ENCODE peak calls at places on chromosome 12, in ten cellular contexts. D, M, L, K, C, X, Z, T, N and Q are unnamed samples.

GRCh38 chr12:57624441-57625220 is 8.4 kb downstream of the B4GALNT1 start:
- DNase-seq in M (no peak), K (no peak), D (no peak), X (no peak), Z (no peak), T (no peak), L (no peak), C (no peak), N (no peak), Q (no peak)

GRCh38 chr12:50325890-50326391 is 42.6 kb upstream of the LIMA1 start:
- DNase-seq in L (no peak), Z (no peak), K (no peak), X (no peak), T (no peak), C (no peak), N (no peak), D (no peak), M (no peak), Q (peak; percentile 23)

GRCh38 chr12:77968571-77968970 is 137.9 kb downstream of the NAV3 start:
- DNase-seq in L (no peak), D (no peak), M (no peak), K (no peak), Z (no peak), T (no peak), C (no peak), N (no peak), X (no peak), Q (no peak)

GRCh38 chr12:61487728-61488127 is 772.5 kb upstream of the USP15 start:
- DNase-seq in T (no peak), X (no peak), N (no peak), L (no peak), K (no peak), D (no peak), Z (peak; percentile 19), C (no peak), M (peak; percentile 11), Q (no peak)

GRCh38 chr12:25388216-25388615 is 137.5 kb upstream of the KRAS start:
- DNase-seq in C (peak; percentile 68), M (no peak), X (peak; percentile 21), T (peak; percentile 25), D (no peak), Z (no peak), N (no peak), K (no peak), L (peak; percentile 70), Q (no peak)

GRCh38 chr12:30969606-30970395 is 43.3 kb downstream of the TSPAN11 start:
- DNase-seq in Z (no peak), M (no peak), T (no peak), C (no peak), K (no peak), N (no peak), L (no peak), X (no peak), D (no peak), Q (no peak)

GRCh38 chr12:3967556-3968160 is 94.5 kb upstream of the PARP11 start:
- DNase-seq in L (no peak), K (no peak), T (no peak), D (no peak), Z (peak; percentile 68), N (no peak), M (peak; percentile 89), C (no peak), X (no peak), Q (no peak)

GRCh38 chr12:81022531-81022930 is 55.3 kb upstream of the ACSS3 start:
- DNase-seq in L (peak; percentile 18), C (peak; percentile 11), N (no peak), X (peak; percentile 25), D (no peak), M (no peak), K (no peak), T (no peak), Z (no peak), Q (no peak)

GRCh38 chr12:526089-526488 is 66.3 kb downstream of the B4GALNT3 start:
- DNase-seq in Z (no peak), K (no peak), T (no peak), D (no peak), L (no peak), X (no peak), C (no peak), M (no peak), N (no peak), Q (no peak)

GRCh38 chr12:125902991-125903390 is 837.8 kb downstream of the AACS start:
- DNase-seq in Z (no peak), N (no peak), L (no peak), C (no peak), K (no peak), D (no peak), M (no peak), X (no peak), T (no peak), Q (no peak)

GRCh38 chr12:107296681-107297086 is 203.3 kb upstream of the CRY1 start:
- DNase-seq in L (peak; percentile 80), X (peak; percentile 11), T (no peak), Z (no peak), K (no peak), D (no peak), N (no peak), M (no peak), C (peak; percentile 72), Q (no peak)

GRCh38 chr12:122336015-122336946 is 70.0 kb upstream of the VPS33A start:
- DNase-seq in T (peak; percentile 34), N (no peak), D (peak; percentile 40), M (peak; percentile 29), C (no peak), L (peak; percentile 23), Z (peak; percentile 52), X (peak; percentile 59), K (peak; percentile 53), Q (peak; percentile 53)

GRCh38 chr12:108845696-108846095 is 11.7 kb downstream of the SSH1 start:
- DNase-seq in T (no peak), M (no peak), C (no peak), N (no peak), Z (no peak), K (no peak), X (no peak), D (no peak), L (no peak), Q (no peak)

GRCh38 chr12:108842364-108842763 is 15.0 kb downstream of the SSH1 start:
- DNase-seq in T (no peak), N (no peak), K (no peak), M (no peak), X (no peak), D (no peak), L (no peak), C (no peak), Z (no peak), Q (no peak)

GRCh38 chr12:108846320-108846719 is 11.1 kb downstream of the SSH1 start:
- DNase-seq in Z (no peak), K (no peak), N (no peak), M (no peak), L (no peak), X (peak; percentile 75), T (no peak), D (no peak), C (no peak), Q (no peak)

GRCh38 chr12:108840605-108841328 is 16.6 kb downstream of the SSH1 start:
- DNase-seq in C (peak; percentile 71), M (no peak), D (no peak), K (peak; percentile 95), T (peak; percentile 53), X (no peak), Z (peak; percentile 48), N (no peak), L (peak; percentile 74), Q (peak; percentile 44)

GRCh38 chr12:108843187-108843586 is 14.2 kb downstream of the SSH1 start:
- DNase-seq in Z (no peak), M (no peak), D (no peak), L (no peak), N (no peak), X (no peak), K (no peak), C (no peak), T (no peak), Q (no peak)
- H3K36me3 ChIP-seq in Z (no peaks in the 10 kb centered on the region), M (peaks cover 2% of the 10 kb centered on the region), D (peaks cover 13% of the 10 kb centered on the region), L (peaks cover 27% of the 10 kb centered on the region), N (no peaks in the 10 kb centered on the region), X (peaks cover 46% of the 10 kb centered on the region), K (peaks cover 63% of the 10 kb centered on the region), C (peaks cover 49% of the 10 kb centered on the region), T (peaks cover 57% of the 10 kb centered on the region), Q (peaks cover 50% of the 10 kb centered on the region)

DNA sequence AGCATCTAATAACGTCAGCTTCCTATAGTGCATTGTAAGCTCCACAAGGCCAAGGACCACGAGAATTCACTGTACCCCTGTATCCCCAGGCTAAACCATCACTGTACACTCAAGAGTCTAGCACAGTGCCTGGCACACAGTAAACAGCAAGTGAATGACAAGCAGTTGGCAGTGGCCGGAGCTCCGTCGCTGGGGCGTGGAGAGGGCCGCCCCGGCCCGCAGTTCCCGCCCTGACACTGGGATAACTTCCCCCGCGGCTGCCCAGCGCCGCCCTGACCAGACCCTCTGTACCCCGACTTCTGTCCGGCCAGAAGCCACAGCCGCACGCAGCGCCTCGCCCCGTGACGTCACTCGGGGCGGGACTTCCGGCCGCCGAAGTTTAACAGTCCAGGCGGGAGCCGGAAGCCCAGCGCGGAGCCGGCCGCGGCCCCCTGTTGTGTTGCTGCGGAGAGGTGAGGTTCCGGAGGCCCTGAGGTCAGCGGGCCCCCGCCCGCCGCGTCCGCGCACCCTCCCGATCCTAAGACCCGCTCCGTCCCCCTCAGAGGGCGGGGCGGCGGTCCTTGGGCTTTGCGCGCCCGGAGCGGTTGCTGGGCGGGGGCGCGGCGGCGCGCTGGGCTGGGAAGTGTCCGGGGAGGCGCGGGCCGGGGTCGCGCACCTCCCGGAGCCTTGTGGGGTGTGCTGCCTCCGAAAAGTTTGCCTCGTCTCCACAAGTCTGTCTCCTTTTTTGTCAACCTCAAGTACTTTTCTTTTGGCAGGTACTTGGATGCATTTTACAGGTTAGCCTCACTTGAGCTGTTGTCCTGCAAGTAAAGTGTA is at the start of gene NEDD1:
- DNase-seq in X (peak; percentile 87), C (peak; percentile 55), D (peak; percentile 82), K (peak; percentile 81), T (peak; percentile 67), Z (peak; percentile 93), N (peak; percentile 89), L (peak; percentile 76), M (peak; percentile 94), Q (peak; percentile 87)
- H3K9ac ChIP-seq in X (peak within 1 kb of the TSS; percentile 92), C (peak within 1 kb of the TSS; percentile 92), D (peak within 1 kb of the TSS; percentile 73), K (peak within 1 kb of the TSS; percentile 95), T (peak within 1 kb of the TSS; percentile 88), Z (peak within 1 kb of the TSS; percentile 31), N (peak within 1 kb of the TSS; percentile 80), L (peak within 1 kb of the TSS; percentile 87), M (peak within 1 kb of the TSS; percentile 96), Q (peak within 1 kb of the TSS; percentile 94)

GRCh38 chr12:49092086-49092815 is 2.4 kb downstream of the DHH start:
- DNase-seq in D (peak; percentile 62), T (peak; percentile 30), X (peak; percentile 75), Z (peak; percentile 90), C (no peak), L (no peak), K (peak; percentile 59), M (peak; percentile 76), N (peak; percentile 40), Q (peak; percentile 49)
- H3K4me1 ChIP-seq in D (peaks cover 55% of the 10 kb centered on the region), T (peaks cover 9% of the 10 kb centered on the region), X (peaks cover 14% of the 10 kb centered on the region), Z (peaks cover 40% of the 10 kb centered on the region), C (peaks cover 32% of the 10 kb centered on the region), L (peaks cover 9% of the 10 kb centered on the region), K (peaks cover 38% of the 10 kb centered on the region), M (peaks cover 3% of the 10 kb centered on the region), N (peaks cover 5% of the 10 kb centered on the region), Q (peaks cover 20% of the 10 kb centered on the region)

DNA sequence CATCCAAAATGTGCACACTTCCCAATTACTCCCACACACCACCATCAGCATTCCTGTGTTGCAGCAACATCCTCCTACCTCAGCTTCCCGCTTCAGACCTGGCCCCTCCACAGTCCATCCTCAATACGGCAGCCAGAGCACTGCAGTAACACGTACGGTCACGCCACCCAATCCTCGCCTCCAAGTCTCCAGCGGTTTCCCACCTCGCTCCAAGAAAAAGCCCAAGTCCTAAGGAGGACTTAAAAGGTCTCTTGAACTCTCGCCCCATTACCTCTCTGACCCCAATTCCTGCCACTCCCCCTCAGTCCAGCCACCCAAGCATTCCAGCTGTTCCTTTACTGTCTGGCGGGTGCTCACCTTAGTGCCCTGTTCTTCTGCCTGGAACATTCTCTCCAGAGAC is 12.0 kb downstream of the FBXO21 start:
- DNase-seq in L (no peak), C (no peak), Z (no peak), N (no peak), D (no peak), M (no peak), T (no peak), K (no peak), X (no peak), Q (no peak)
- H3K36me3 ChIP-seq in L (peaks cover 3% of the 10 kb centered on the region), C (peaks cover 43% of the 10 kb centered on the region), Z (peaks cover 38% of the 10 kb centered on the region), N (no peaks in the 10 kb centered on the region), D (peaks cover 7% of the 10 kb centered on the region), M (peaks cover 5% of the 10 kb centered on the region), T (peaks cover 39% of the 10 kb centered on the region), K (peaks cover 87% of the 10 kb centered on the region), X (peaks cover 33% of the 10 kb centered on the region), Q (peaks cover 47% of the 10 kb centered on the region)